ENCODE peak calls at places on chromosomes 3 and 15, in eight cellular contexts. E, U, N, R, P, A, T and M are unnamed samples.

GRCh38 chr15:74365619-74366445 is 1.6 kb downstream of the CYP11A1 start:
- DNase-seq in E (no peak), U (no peak), N (no peak), R (no peak), P (no peak), A (peak; percentile 32), T (no peak), M (no peak)

GRCh38 chr3:3648961-3649360 is 150.3 kb upstream of the LRRN1 start:
- DNase-seq in E (no peak), U (no peak), N (no peak), R (no peak), P (no peak), A (no peak), T (no peak), M (no peak)

GRCh38 chr3:105368575-105369500 is 2.1 kb downstream of the ALCAM start:
- DNase-seq in E (peak; percentile 68), U (peak; percentile 34), N (no peak), R (no peak), P (peak; percentile 70), A (peak; percentile 74), T (peak; percentile 62), M (peak; percentile 73)

GRCh38 chr3:153268564-153269279 is 106.7 kb downstream of the RAP2B start:
- DNase-seq in E (no peak), U (no peak), N (no peak), R (no peak), P (no peak), A (no peak), T (no peak), M (no peak)

GRCh38 chr15:38041576-38041975 is 107.1 kb downstream of the TMCO5A start:
- DNase-seq in E (no peak), U (no peak), N (no peak), R (no peak), P (no peak), A (no peak), T (no peak), M (no peak)

GRCh38 chr3:183774631-183775030 is 50.7 kb downstream of the MAP6D1 start:
- DNase-seq in E (no peak), U (no peak), N (no peak), R (no peak), P (no peak), A (no peak), T (no peak), M (no peak)

GRCh38 chr15:84826369-84826823 is 9.2 kb downstream of the ALPK3 start:
- DNase-seq in E (no peak), U (no peak), N (no peak), R (no peak), P (no peak), A (peak; percentile 16), T (no peak), M (no peak)

GRCh38 chr15:51783967-51784366 is 32.6 kb downstream of the TMOD2 start:
- DNase-seq in E (no peak), U (no peak), N (no peak), R (no peak), P (no peak), A (no peak), T (no peak), M (no peak)

GRCh38 chr3:117226932-117227331 is 517.4 kb downstream of the TUSC7 start:
- DNase-seq in E (no peak), U (no peak), N (no peak), R (no peak), P (no peak), A (no peak), T (no peak), M (no peak)

GRCh38 chr15:65110676-65111292 is 4.2 kb downstream of the UBAP1L start:
- DNase-seq in E (no peak), U (no peak), N (no peak), R (no peak), P (no peak), A (no peak), T (no peak), M (no peak)

GRCh38 chr3:37590328-37591079 is 271.2 kb upstream of the CTDSPL start:
- DNase-seq in E (no peak), U (no peak), N (no peak), R (no peak), P (no peak), A (no peak), T (no peak), M (no peak)

GRCh38 chr15:29805043-29805707 is 17.1 kb downstream of the TJP1 start:
- DNase-seq in E (peak; percentile 93), U (no peak), N (no peak), R (no peak), P (no peak), A (no peak), T (no peak), M (no peak)

GRCh38 chr15:25882466-25882865 is 19.3 kb upstream of the ATP10A start:
- DNase-seq in E (no peak), U (no peak), N (no peak), R (no peak), P (no peak), A (no peak), T (no peak), M (no peak)

GRCh38 chr3:40169983-40170382 is 139.5 kb upstream of the EIF1B start:
- DNase-seq in E (no peak), U (no peak), N (no peak), R (no peak), P (no peak), A (no peak), T (no peak), M (no peak)

GRCh38 chr15:100771745-100772144 is 107.9 kb upstream of the ALDH1A3 start:
- DNase-seq in E (no peak), U (no peak), N (no peak), R (no peak), P (no peak), A (no peak), T (no peak), M (no peak)

GRCh38 chr15:67531379-67532059 is 10.6 kb downstream of the C15orf61 start:
- DNase-seq in E (no peak), U (no peak), N (no peak), R (no peak), P (no peak), A (no peak), T (no peak), M (no peak)

GRCh38 chr15:63708141-63708772 is 111.1 kb downstream of the FBXL22 start:
- DNase-seq in E (no peak), U (no peak), N (no peak), R (no peak), P (peak; percentile 5), A (no peak), T (no peak), M (peak; percentile 4)

GRCh38 chr3:142652826-142653292 is 56.7 kb downstream of the PLS1 start:
- DNase-seq in E (no peak), U (no peak), N (no peak), R (no peak), P (no peak), A (no peak), T (no peak), M (no peak)

GRCh38 chr3:51671090-51672082 is at the start of gene TEX264:
- DNase-seq in E (peak; percentile 85), U (peak; percentile 81), N (peak; percentile 8), R (peak; percentile 99), P (peak; percentile 93), A (peak; percentile 93), T (no peak), M (peak; percentile 88)

GRCh38 chr15:69308949-69309348 is 10.2 kb downstream of the PAQR5 start:
- DNase-seq in E (no peak), U (no peak), N (no peak), R (no peak), P (no peak), A (no peak), T (no peak), M (no peak)

GRCh38 chr15:32651229-32651837 is 9.8 kb downstream of the SCG5 start:
- DNase-seq in E (peak; percentile 66), U (peak; percentile 35), N (no peak), R (peak; percentile 30), P (peak; percentile 19), A (peak; percentile 50), T (no peak), M (peak; percentile 33)

GRCh38 chr3:188706176-188706575 is 465.6 kb upstream of the TPRG1 start:
- DNase-seq in E (no peak), U (no peak), N (no peak), R (no peak), P (no peak), A (no peak), T (no peak), M (no peak)

GRCh38 chr3:75015280-75015679 is 400.8 kb upstream of the CNTN3 start:
- DNase-seq in E (no peak), U (no peak), N (no peak), R (no peak), P (no peak), A (no peak), T (no peak), M (no peak)

GRCh38 chr3:133973249-133973980 is 56.3 kb downstream of the SLCO2A1 start:
- DNase-seq in E (no peak), U (peak; percentile 2), N (no peak), R (no peak), P (no peak), A (no peak), T (no peak), M (no peak)

GRCh38 chr15:67067161-67067853 is 1.9 kb downstream of the SMAD3 start:
- DNase-seq in E (no peak), U (no peak), N (no peak), R (no peak), P (no peak), A (no peak), T (no peak), M (no peak)

GRCh38 chr3:19931180-19931692 is 2.8 kb downstream of the EFHB start:
- DNase-seq in E (peak; percentile 55), U (no peak), N (no peak), R (no peak), P (no peak), A (peak; percentile 41), T (no peak), M (no peak)

GRCh38 chr3:64188810-64189560 is 36.3 kb downstream of the PRICKLE2 start:
- DNase-seq in E (peak; percentile 43), U (peak; percentile 48), N (no peak), R (no peak), P (no peak), A (no peak), T (no peak), M (no peak)

GRCh38 chr3:160667452-160667851 is 9.5 kb upstream of the ARL14 start:
- DNase-seq in E (no peak), U (no peak), N (no peak), R (no peak), P (no peak), A (no peak), T (no peak), M (no peak)

GRCh38 chr3:16838561-16838960 is 46.2 kb upstream of the PLCL2 start:
- DNase-seq in E (no peak), U (no peak), N (peak; percentile 4), R (no peak), P (no peak), A (no peak), T (no peak), M (no peak)